ENCODE peak calls at places on chromosomes 13 and 19, in four cellular contexts. One of them, this sample, is unnamed. For H3K4me1, the result is how much of the 10 kb centered on the place peaks cover.

GRCh38 chr13:48222358-48223015 is 10.5 kb upstream of the ITM2B start:
- DNase-seq in left lung: peak
- DNase-seq in left ventricle myocardium inferior: peak
- DNase-seq in A549: no peak
- DNase-seq in this sample: no peak

GRCh38 chr13:90416519-90416918 is 931.0 kb upstream of the MIR17HG start:
- DNase-seq in left lung: no peak
- DNase-seq in left ventricle myocardium inferior: no peak
- DNase-seq in A549: no peak
- DNase-seq in this sample: no peak

GRCh38 chr13:110047511-110047910 is 259.4 kb downstream of the COL4A1 start:
- DNase-seq in A549: no peak
- DNase-seq in left lung: peak
- DNase-seq in left ventricle myocardium inferior: peak
- DNase-seq in this sample: peak

GRCh38 chr19:45446295-45446694 is 21.5 kb upstream of the FOSB start:
- DNase-seq in left lung: no peak
- DNase-seq in A549: peak
- DNase-seq in left ventricle myocardium inferior: no peak
- DNase-seq in this sample: no peak

GRCh38 chr13:89324582-89324981 is 1653.4 kb downstream of the SLITRK5 start:
- DNase-seq in left lung: no peak
- DNase-seq in A549: no peak
- DNase-seq in left ventricle myocardium inferior: no peak
- DNase-seq in this sample: no peak

GRCh38 chr13:78309497-78310180 is 293.7 kb downstream of the POU4F1 start:
- DNase-seq in left ventricle myocardium inferior: no peak
- DNase-seq in A549: no peak
- DNase-seq in left lung: no peak
- DNase-seq in this sample: no peak

GRCh38 chr13:100382787-100383186 is 205.8 kb downstream of the GGACT start:
- DNase-seq in left lung: no peak
- DNase-seq in A549: no peak
- DNase-seq in left ventricle myocardium inferior: no peak
- DNase-seq in this sample: no peak

GRCh38 chr13:51364404-51365008 is 25.0 kb downstream of the SERPINE3 start:
- DNase-seq in A549: no peak
- DNase-seq in left lung: no peak
- DNase-seq in left ventricle myocardium inferior: no peak
- DNase-seq in this sample: no peak

GRCh38 chr19:28710278-28710677 is 502.7 kb downstream of the UQCRFS1 start:
- DNase-seq in left lung: no peak
- DNase-seq in A549: peak
- DNase-seq in left ventricle myocardium inferior: no peak
- DNase-seq in this sample: no peak

GRCh38 chr19:5790573-5791520 is at the start of gene DUS3L:
- DNase-seq in left lung: peak
- DNase-seq in A549: peak
- DNase-seq in left ventricle myocardium inferior: peak
- DNase-seq in this sample: peak
- TF ChIP-seq CTCF in left lung: no peak
- TF ChIP-seq CTCF in A549: no peak
- TF ChIP-seq CTCF in left ventricle myocardium inferior: peak
- TF ChIP-seq CTCF in this sample: no peak

DNA sequence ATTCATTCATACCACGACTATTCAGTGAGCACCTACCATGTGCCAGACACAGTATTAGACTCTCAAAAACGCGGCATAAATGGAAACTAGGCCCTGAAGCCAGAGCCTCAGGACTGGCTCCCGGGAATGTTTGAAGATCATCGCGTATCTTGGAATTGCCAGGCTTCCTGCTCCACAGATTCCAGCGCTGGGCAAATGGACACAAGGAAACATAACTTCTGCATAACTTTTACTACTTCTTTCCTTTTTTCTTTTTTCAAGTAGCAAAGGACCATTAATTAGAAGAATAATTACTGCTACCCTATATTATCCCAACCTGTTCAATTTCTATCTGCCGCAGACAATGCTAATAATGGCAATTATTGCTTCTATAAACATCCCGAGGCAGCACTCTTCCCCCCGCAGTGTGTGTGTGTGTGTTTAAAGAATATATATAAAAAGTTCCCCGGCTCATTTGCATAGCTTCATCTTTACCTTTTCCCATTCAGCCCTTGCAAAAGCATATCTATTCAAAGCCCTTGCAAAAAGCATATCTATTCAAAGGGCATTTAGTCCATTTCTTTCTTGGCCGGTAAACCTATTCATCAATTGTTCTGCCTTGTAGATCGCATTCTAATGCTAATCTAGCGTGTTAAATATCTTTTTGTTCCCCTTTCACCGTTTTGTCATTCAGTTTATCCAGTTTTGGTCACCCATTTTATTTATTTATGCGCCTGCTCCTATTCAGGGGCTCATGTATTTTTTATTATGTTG is 6.1 kb downstream of the SOX21 start:
- DNase-seq in left ventricle myocardium inferior: no peak
- DNase-seq in A549: no peak
- DNase-seq in left lung: no peak
- DNase-seq in this sample: no peak
- H3K4me1 ChIP-seq in left ventricle myocardium inferior: under half
- H3K4me1 ChIP-seq in A549: under half
- H3K4me1 ChIP-seq in left lung: under half
- H3K4me1 ChIP-seq in this sample: under half

GRCh38 chr13:43023244-43023931 is at the start of gene DNAJC15:
- DNase-seq in left lung: peak
- DNase-seq in A549: no peak
- DNase-seq in left ventricle myocardium inferior: peak
- DNase-seq in this sample: peak
- TF ChIP-seq CTCF in left lung: no peak
- TF ChIP-seq CTCF in A549: no peak
- TF ChIP-seq CTCF in left ventricle myocardium inferior: peak
- TF ChIP-seq CTCF in this sample: no peak

GRCh38 chr19:1069009-1069779 is 2.2 kb downstream of the ARHGAP45 start:
- DNase-seq in left lung: peak
- DNase-seq in left ventricle myocardium inferior: peak
- DNase-seq in A549: no peak
- DNase-seq in this sample: peak
- H3K4me1 ChIP-seq in left lung: under half
- H3K4me1 ChIP-seq in left ventricle myocardium inferior: half or more
- H3K4me1 ChIP-seq in A549: under half
- H3K4me1 ChIP-seq in this sample: under half

This sample was measured in body of pancreas.